ENCODE peak calls at places on chromosomes 4 and X, in five cellular contexts. Y is vagina, L is upper lobe of left lung, V is sigmoid colon, K is upper lobe of right lung. W is an unnamed sample.

GRCh38 chr4:183140911-183141320 is 41.9 kb downstream of the WWC2 start:
- DNase-seq in K (no peak), Y (no peak), L (no peak), V (no peak), W (no peak)

GRCh38 chr4:159097144-159097543 is 5.7 kb upstream of the RAPGEF2 start:
- DNase-seq in V (no peak), Y (no peak), K (no peak), L (no peak), W (no peak)

GRCh38 chrX:12488220-12488619 is 303.0 kb upstream of the PRPS2 start:
- DNase-seq in K (no peak), Y (no peak), L (no peak), V (no peak), W (no peak)

GRCh38 chr4:111652206-111652605 is 493.0 kb upstream of the FAM241A start:
- DNase-seq in Y (no peak), K (no peak), V (no peak), L (no peak), W (no peak)

GRCh38 chrX:133365886-133366611 is 49.2 kb downstream of the GPC4 start:
- DNase-seq in Y (no peak), L (no peak), V (no peak), K (no peak), W (no peak)

GRCh38 chr4:37653601-37654000 is 32.6 kb downstream of the RELL1 start:
- DNase-seq in V (no peak), Y (no peak), L (no peak), K (no peak), W (no peak)

GRCh38 chr4:3270141-3270611 is 21.2 kb downstream of the MSANTD1 start:
- DNase-seq in K (no peak), Y (no peak), V (peak; percentile 66), L (peak; percentile 67), W (no peak)

GRCh38 chrX:54411732-54412131 is 28.5 kb upstream of the TSR2 start:
- DNase-seq in Y (no peak), V (no peak), K (no peak), L (no peak), W (no peak)

GRCh38 chr4:124804584-124804983 is 92.1 kb upstream of the ANKRD50 start:
- DNase-seq in Y (no peak), K (no peak), V (no peak), L (no peak), W (no peak)

GRCh38 chrX:30039768-30040167 is 175.6 kb upstream of the MAGEB2 start:
- DNase-seq in L (no peak), K (no peak), Y (no peak), V (no peak), W (no peak)

GRCh38 chr4:87152310-87153061 is 67.9 kb downstream of the KLHL8 start:
- DNase-seq in L (peak; percentile 20), Y (no peak), K (no peak), V (no peak), W (no peak)

GRCh38 chr4:96677499-96677898 is 837.6 kb downstream of the PDHA2 start:
- DNase-seq in K (no peak), V (no peak), L (no peak), Y (no peak), W (no peak)

GRCh38 chrX:148310402-148311200 is 189.8 kb upstream of the AFF2 start:
- DNase-seq in K (no peak), V (no peak), Y (no peak), L (no peak), W (peak; percentile 26)

GRCh38 chr4:109472343-109472761 is 38.7 kb downstream of the SEC24B start:
- DNase-seq in V (no peak), L (no peak), Y (no peak), K (no peak), W (no peak)

GRCh38 chr4:158941321-158941720 is 161.6 kb upstream of the RAPGEF2 start:
- DNase-seq in L (no peak), K (no peak), Y (no peak), V (no peak), W (no peak)

GRCh38 chrX:45228126-45228525 is 27.4 kb upstream of the DIPK2B start:
- DNase-seq in V (no peak), L (peak; percentile 6), K (no peak), Y (no peak), W (no peak)

GRCh38 chr4:36303430-36304137 is 22.2 kb downstream of the DTHD1 start:
- DNase-seq in V (no peak), L (no peak), Y (no peak), K (no peak), W (no peak)

GRCh38 chr4:38837849-38838248 is 18.8 kb downstream of the TLR6 start:
- DNase-seq in V (no peak), K (no peak), L (no peak), Y (no peak), W (no peak)

GRCh38 chr4:26701786-26702227 is 117.9 kb downstream of the TBC1D19 start:
- DNase-seq in Y (no peak), V (no peak), K (no peak), L (no peak), W (no peak)

GRCh38 chr4:82235346-82235745 is 138.4 kb downstream of the HNRNPD start:
- DNase-seq in V (no peak), Y (no peak), K (no peak), L (no peak), W (no peak)
- H3K4me3 ChIP-seq in V (no peak overlapping the region), Y (no peak overlapping the region), K (no peak overlapping the region), L (no peak overlapping the region), W (no peak overlapping the region)

GRCh38 chr4:7193040-7193958 is 961 bp downstream of the SORCS2 start:
- DNase-seq in V (peak; percentile 81), L (peak; percentile 86), K (peak; percentile 71), Y (peak; percentile 91), W (no peak)
- H3K27me3 ChIP-seq in V (no peaks in the 10 kb centered on the region), L (peaks cover 24% of the 10 kb centered on the region), K (peaks cover 54% of the 10 kb centered on the region), Y (no peaks in the 10 kb centered on the region), W (peaks cover 29% of the 10 kb centered on the region)

GRCh38 chrX:100685997-100686305 is 42.0 kb downstream of the SRPX2 start:
- DNase-seq in L (no peak), K (no peak), V (no peak), Y (no peak), W (no peak)
- H3K27ac ChIP-seq in L (no peak overlapping the region), K (no peak overlapping the region), V (peak overlapping the region; percentile 17), Y (no peak overlapping the region), W (no peak overlapping the region)

GRCh38 chr4:680931-681645 is 6.7 kb downstream of the MYL5 start:
- DNase-seq in K (peak; percentile 87), L (peak; percentile 93), Y (no peak), V (peak; percentile 89), W (no peak)
- H3K4me3 ChIP-seq in K (peak overlapping the region; percentile 60), L (peak overlapping the region; percentile 58), Y (peak overlapping the region; percentile 77), V (peak overlapping the region; percentile 56), W (peak overlapping the region; percentile 60)

GRCh38 chrX:116862340-116862739 is 399.6 kb upstream of the CT83 start:
- DNase-seq in K (no peak), Y (no peak), L (no peak), V (no peak), W (no peak)

DNA sequence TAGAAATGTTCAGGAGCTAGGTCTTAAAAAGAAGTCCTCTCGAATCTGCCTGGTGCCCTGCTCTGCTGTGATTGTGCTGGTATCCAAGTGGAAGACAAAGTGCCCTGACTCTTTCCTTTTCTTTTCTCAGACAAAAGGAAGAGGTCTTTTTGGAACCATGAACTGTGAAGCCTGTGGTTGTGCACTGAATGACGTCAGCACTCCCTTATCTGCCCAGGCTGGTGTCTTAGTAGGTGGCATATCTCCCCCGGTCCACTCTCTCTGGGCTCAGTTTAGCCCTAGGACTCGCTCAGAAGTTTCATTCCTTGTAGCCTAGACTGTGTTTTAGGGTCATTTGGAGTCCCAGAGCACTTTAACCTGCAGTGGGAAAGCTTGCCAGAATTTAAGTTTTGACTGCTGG is 400.3 kb upstream of the CT83 start:
- DNase-seq in K (no peak), Y (no peak), L (no peak), V (no peak), W (no peak)
- H3K27me3 ChIP-seq in K (no peaks in the 10 kb centered on the region), Y (no peaks in the 10 kb centered on the region), L (no peaks in the 10 kb centered on the region), V (no peaks in the 10 kb centered on the region), W (no peaks in the 10 kb centered on the region)

DNA sequence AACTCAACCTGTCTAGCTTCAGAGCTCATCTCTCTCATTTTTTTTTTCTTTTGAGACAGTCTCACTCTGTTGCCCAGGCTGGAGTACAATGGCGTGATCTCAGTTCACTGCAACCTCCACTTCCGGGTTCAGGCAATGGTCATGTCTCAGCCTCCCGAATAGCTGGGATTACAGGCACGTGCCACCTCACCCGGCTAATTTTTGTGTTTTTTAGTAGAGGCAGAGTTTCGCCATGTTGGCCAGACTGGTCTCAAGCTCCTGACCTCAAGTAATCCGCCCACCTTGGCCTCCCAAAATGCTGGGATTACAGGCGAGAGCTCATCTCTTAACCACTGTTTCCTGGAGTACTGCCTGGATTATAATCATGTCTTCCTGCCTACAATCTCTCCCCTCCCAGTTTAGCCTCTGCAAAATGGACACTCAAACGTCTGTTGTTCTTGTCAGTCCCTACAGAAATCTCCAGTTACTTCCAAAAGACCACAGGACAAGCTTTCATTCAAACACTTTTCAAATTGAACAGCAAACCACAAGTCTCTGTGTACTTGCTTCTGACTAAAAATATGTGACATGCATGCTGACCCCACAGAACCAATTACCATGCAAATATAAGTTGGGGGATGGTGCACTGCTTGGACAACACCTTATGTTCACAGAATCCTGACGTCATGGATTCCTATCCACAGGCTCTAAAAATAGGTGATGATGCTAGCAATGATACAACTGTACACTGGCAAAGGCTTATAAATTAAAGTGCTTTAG is 137.2 kb downstream of the SH3KBP1 start:
- DNase-seq in V (no peak), L (no peak), K (no peak), Y (no peak), W (no peak)
- H3K27ac ChIP-seq in V (no peak overlapping the region), L (no peak overlapping the region), K (no peak overlapping the region), Y (no peak overlapping the region), W (peak overlapping the region; percentile 56)

GRCh38 chr4:173747537-173748257 is 217.7 kb upstream of the HAND2 start:
- DNase-seq in K (no peak), L (no peak), V (no peak), Y (no peak), W (no peak)
- H3K4me3 ChIP-seq in K (no peak overlapping the region), L (no peak overlapping the region), V (no peak overlapping the region), Y (no peak overlapping the region), W (no peak overlapping the region)

DNA sequence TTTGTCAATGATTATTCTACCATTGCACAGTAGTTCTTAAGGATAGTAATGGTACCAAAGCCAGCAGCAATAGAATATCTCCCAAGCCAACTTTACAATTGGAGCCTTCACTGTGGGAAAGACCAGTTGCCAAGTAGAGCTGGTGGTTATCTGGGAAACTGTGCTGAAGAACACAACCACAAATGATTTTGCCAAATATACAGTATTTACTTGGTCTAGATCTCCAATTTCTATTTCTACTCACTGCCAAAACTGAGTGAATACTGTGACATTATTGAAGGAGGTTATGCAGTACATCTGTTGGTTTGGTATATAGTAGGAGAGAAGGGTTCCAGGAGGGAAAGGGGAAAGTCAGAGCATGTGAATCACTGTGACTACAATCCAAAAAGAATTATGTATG is 3.8 kb downstream of the TET2 start:
- DNase-seq in K (no peak), Y (no peak), V (no peak), L (no peak), W (no peak)
- H3K27me3 ChIP-seq in K (no peaks in the 10 kb centered on the region), Y (no peaks in the 10 kb centered on the region), V (no peaks in the 10 kb centered on the region), L (no peaks in the 10 kb centered on the region), W (no peaks in the 10 kb centered on the region)

GRCh38 chr4:79949186-79949585 is 123.8 kb downstream of the ANTXR2 start:
- DNase-seq in L (no peak), V (no peak), Y (no peak), K (no peak), W (no peak)
- H3K27ac ChIP-seq in L (no peak overlapping the region), V (no peak overlapping the region), Y (no peak overlapping the region), K (no peak overlapping the region), W (no peak overlapping the region)

W was measured in effector memory CD4-positive, alpha-beta T cell.